ENCODE peak calls at places on chromosome 2, in six cellular contexts. Q, I, X, Z, O and T are unnamed samples.
A peak's percentile ranks its signal among the peaks of the same experiment; 100 is the strongest.

GRCh38 chr2:50491541-50492114 is 540.3 kb downstream of the NRXN1 start:
- DNase-seq in Q (peak; percentile 10), I (no peak), X (no peak), Z (peak; percentile 53), O (no peak), T (no peak)

GRCh38 chr2:55120634-55121359 is 70.5 kb upstream of the RTN4 start:
- DNase-seq in Q (peak; percentile 16), I (peak; percentile 69), X (peak; percentile 75), Z (peak; percentile 74), O (peak; percentile 78), T (no peak)

GRCh38 chr2:100411841-100412292 is 5.6 kb downstream of the CHST10 start:
- DNase-seq in Q (no peak), I (no peak), X (peak; percentile 19), Z (no peak), O (no peak), T (no peak)

GRCh38 chr2:226903179-226903578 is 67.3 kb downstream of the RHBDD1 start:
- DNase-seq in Q (no peak), I (no peak), X (no peak), Z (peak; percentile 94), O (no peak), T (no peak)

GRCh38 chr2:218370410-218371063 is 11.5 kb upstream of the SLC11A1 start:
- DNase-seq in Q (peak; percentile 46), I (peak; percentile 66), X (peak; percentile 78), Z (peak; percentile 46), O (peak; percentile 86), T (no peak)

GRCh38 chr2:25402477-25402876 is 60.8 kb upstream of the DNMT3A start:
- DNase-seq in Q (no peak), I (no peak), X (no peak), Z (no peak), O (no peak), T (no peak)

GRCh38 chr2:67733517-67733916 is 329.3 kb downstream of the C1D start:
- DNase-seq in Q (no peak), I (no peak), X (no peak), Z (peak; percentile 30), O (no peak), T (no peak)

GRCh38 chr2:149598014-149598395 is 10.4 kb upstream of the MMADHC start:
- DNase-seq in Q (no peak), I (no peak), X (no peak), Z (peak; percentile 48), O (no peak), T (no peak)

GRCh38 chr2:50951416-50951815 is 80.5 kb downstream of the NRXN1 start:
- DNase-seq in Q (no peak), I (no peak), X (no peak), Z (peak; percentile 43), O (no peak), T (no peak)

GRCh38 chr2:13714466-13714865 is 918.1 kb upstream of the LRATD1 start:
- DNase-seq in Q (no peak), I (no peak), X (no peak), Z (no peak), O (no peak), T (no peak)

GRCh38 chr2:171436307-171436706 is 2.3 kb downstream of the DCAF17 start:
- DNase-seq in Q (no peak), I (no peak), X (no peak), Z (peak; percentile 84), O (no peak), T (no peak)

GRCh38 chr2:97849881-97850540 is 136.6 kb downstream of the ZAP70 start:
- DNase-seq in Q (no peak), I (no peak), X (no peak), Z (peak; percentile 26), O (no peak), T (no peak)

GRCh38 chr2:25251032-25251460 is 82.7 kb upstream of the POMC start:
- DNase-seq in Q (no peak), I (no peak), X (no peak), Z (no peak), O (no peak), T (no peak)

GRCh38 chr2:16226942-16227664 is 286.8 kb downstream of the MYCN start:
- DNase-seq in Q (no peak), I (no peak), X (no peak), Z (no peak), O (peak; percentile 47), T (no peak)

GRCh38 chr2:100283724-100284501 is 38.4 kb downstream of the LONRF2 start:
- DNase-seq in Q (no peak), I (no peak), X (no peak), Z (no peak), O (no peak), T (no peak)

GRCh38 chr2:228613133-228613532 is 431.6 kb upstream of the SPHKAP start:
- DNase-seq in Q (no peak), I (no peak), X (no peak), Z (peak; percentile 98), O (no peak), T (no peak)

GRCh38 chr2:224101820-224102630 is 62.9 kb upstream of the SERPINE2 start:
- DNase-seq in Q (no peak), I (peak; percentile 63), X (no peak), Z (peak; percentile 97), O (no peak), T (no peak)

GRCh38 chr2:126658910-126659613 is 3.1 kb downstream of the GYPC start:
- DNase-seq in Q (peak; percentile 68), I (peak; percentile 88), X (peak; percentile 88), Z (peak; percentile 86), O (peak; percentile 87), T (no peak)

GRCh38 chr2:240586919-240587800 is 626 bp downstream of the CAPN10 start:
- DNase-seq in Q (peak; percentile 65), I (peak; percentile 48), X (peak; percentile 23), Z (peak; percentile 63), O (no peak), T (peak; percentile 53)

GRCh38 chr2:237474931-237475703 is 11.9 kb upstream of the MLPH start:
- DNase-seq in Q (peak; percentile 85), I (peak; percentile 83), X (peak; percentile 86), Z (peak; percentile 91), O (peak; percentile 86), T (peak; percentile 78)

GRCh38 chr2:143564419-143564818 is 435.2 kb downstream of the ARHGAP15 start:
- DNase-seq in Q (no peak), I (no peak), X (no peak), Z (no peak), O (no peak), T (no peak)

DNA sequence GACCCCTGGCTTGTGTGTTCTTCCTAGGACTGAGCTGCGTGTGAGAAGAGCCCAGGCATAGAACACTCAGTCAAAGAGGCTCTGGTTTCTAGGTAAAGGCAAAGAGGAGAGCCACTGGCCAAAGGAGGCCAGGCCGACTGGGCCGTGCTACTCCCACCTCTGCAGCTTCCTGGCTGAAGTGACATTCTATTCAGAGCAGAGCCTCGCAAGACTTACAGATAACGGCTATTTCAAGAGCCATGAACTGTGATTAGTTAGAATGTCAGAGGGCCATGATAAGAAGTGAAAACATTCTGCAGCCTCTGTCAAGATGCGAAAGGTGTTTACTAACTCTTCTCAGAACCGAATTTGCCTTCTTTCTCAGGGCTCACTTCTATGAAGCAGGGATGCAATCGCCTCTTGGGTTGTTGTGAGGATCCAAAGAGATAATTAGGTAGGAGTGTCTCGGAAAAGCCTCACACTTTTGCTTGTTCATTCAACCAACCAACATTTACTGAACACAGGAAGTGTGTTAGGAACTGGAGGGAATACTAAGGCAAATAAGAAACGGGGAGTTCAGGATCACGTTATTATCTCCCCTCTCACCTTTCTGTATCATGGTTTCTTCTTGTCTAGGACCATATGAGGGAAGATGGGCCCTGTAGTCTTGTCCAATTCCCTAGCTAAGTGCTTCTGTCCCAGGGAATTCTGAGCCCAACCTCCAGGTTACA is 3.4 kb upstream of the DNAJC5G start:
- DNase-seq in Q (no peak), I (peak; percentile 69), X (no peak), Z (no peak), O (no peak), T (no peak)
- H3K4me3 ChIP-seq in Q (no peak overlapping the region), I (no peak overlapping the region), X (no peak overlapping the region), Z (no peak overlapping the region), O (no peak overlapping the region), T (no peak overlapping the region)

DNA sequence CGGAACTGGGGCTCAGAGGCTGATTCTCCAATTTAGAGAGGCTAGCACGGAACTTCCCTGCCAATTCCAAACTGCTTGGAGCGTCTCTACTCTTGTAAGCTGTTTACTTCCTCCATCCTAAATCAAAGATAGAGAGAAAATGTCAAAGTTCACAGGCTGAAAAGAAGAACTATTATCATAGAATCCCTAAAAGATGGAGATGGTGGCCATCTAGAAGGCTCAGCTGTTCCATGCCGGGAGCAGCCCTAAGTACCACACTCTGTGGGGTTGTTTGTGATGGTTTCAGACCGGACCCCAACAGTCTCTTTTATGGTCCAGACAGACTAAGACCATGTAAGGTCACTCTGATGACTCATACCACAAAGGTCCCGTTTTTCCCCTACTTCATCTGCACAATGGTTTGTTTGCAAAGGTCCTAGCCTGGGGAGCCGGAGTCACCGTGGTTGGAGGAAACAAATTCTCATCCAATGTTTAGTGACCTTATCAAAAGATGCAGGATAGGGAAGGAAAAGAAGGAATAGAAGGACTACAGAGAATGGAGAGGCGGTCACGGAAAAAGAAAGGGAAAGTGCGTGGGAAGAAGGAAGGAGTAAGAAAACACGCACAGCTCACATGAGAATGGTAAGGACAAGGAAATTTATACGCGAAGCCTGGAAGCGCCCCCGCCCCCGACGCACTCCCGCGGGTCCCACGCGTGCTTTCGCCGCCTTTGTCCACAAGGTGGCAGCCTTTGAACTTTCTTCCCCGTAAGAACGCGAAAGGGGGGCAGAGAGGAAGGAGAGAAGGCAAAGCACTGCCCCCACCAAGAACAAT is 463 bp upstream of the ANTXR1 start:
- DNase-seq in Q (peak; percentile 53), I (peak; percentile 66), X (peak; percentile 79), Z (peak; percentile 88), O (peak; percentile 86), T (no peak)
- H3K4me3 ChIP-seq in Q (peak overlapping the region; percentile 44), I (peak overlapping the region; percentile 72), X (peak overlapping the region; percentile 83), Z (peak overlapping the region; percentile 95), O (peak overlapping the region; percentile 78), T (peak overlapping the region; percentile 90)

DNA sequence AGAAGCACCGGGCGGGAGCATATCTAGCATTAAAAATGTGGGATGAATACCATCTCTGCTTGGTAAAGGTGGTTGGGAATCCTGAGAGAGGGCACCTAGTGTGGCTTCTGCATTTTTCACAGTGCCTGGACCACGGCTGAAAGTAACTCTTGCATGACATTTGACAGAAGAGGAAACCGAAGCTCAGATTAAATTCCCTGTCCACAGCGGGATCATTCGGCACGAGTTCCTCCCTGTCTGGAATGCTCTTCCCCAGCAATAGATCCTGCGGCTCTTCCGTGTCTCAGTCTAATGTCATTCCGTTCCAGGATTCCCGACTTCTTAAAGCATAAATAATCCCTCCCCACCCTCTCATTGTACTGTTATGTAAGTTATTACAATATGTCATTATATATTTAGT is 905 bp upstream of the RPS7 start:
- DNase-seq in Q (no peak), I (no peak), X (no peak), Z (no peak), O (no peak), T (no peak)
- H3K4me3 ChIP-seq in Q (no peak overlapping the region), I (no peak overlapping the region), X (no peak overlapping the region), Z (no peak overlapping the region), O (no peak overlapping the region), T (peak overlapping the region; percentile 56)

DNA sequence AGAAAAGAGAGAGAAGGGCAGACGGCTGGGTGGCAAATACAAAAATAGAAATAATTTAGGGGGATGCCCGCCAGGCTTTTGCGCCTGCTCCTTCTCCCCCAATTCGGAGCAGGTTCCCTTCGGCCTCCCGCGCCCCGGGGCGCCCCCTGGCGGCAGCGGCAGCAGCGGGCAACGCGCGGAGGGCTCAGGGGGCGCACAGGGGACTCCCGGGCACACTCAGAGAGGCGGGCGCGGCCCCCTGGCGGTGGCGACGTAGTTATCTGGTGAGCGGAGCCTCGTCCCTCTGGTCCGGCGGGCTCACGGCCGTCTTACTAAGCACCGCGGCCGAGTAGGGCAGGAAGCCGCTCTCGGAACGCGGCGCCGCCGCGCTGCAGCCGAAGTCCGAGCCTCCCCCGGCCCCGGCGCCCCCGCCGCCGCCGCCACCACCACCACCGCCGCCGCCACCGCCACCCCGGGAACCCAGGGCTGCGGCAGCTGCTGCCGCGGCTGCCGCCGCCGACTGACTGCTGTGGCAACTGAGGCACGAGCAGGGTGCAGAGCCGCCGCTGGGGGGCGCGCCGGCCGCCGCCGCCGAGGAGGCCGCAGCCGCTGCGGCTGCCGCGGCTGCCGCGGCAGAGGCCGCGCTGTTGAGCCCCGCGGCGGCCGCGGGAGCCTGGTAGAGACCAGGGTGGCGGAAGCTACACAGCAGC is 3.8 kb downstream of the EVX2 start:
- DNase-seq in Q (no peak), I (peak; percentile 46), X (no peak), Z (peak; percentile 80), O (no peak), T (no peak)
- H3K4me3 ChIP-seq in Q (peak overlapping the region; percentile 13), I (peak overlapping the region; percentile 23), X (no peak overlapping the region), Z (peak overlapping the region; percentile 44), O (peak overlapping the region; percentile 35), T (peak overlapping the region; percentile 16)